ENCODE peak calls at places on chromosomes 1 and 21, in six cellular contexts. T is left ventricle myocardium inferior, J is progenitor cell of endocrine pancreas, I is heart left ventricle, G is dorsolateral prefrontal cortex, F is HFFc6. H is an unnamed sample.

GRCh38 chr1:2451744-2452582 is 24.1 kb upstream of the PLCH2 start:
- DNase-seq in T (no peak), J (no peak), I (no peak), G (no peak), F (peak; percentile 90), H (no peak)

GRCh38 chr21:34846601-34847112 is 177.9 kb downstream of the CLIC6 start:
- DNase-seq in T (no peak), J (peak; percentile 21), I (no peak), G (no peak), F (peak; percentile 61), H (no peak)

GRCh38 chr1:9203623-9204022 is 31.0 kb upstream of the H6PD start:
- DNase-seq in T (no peak), J (no peak), I (no peak), G (no peak), F (no peak), H (no peak)

GRCh38 chr1:75901371-75901770 is 30.8 kb downstream of the ASB17 start:
- DNase-seq in T (no peak), J (no peak), I (no peak), G (no peak), F (no peak), H (no peak)

GRCh38 chr1:67489643-67490042 is 59.4 kb upstream of the SERBP1 start:
- DNase-seq in T (no peak), J (no peak), I (no peak), G (no peak), F (no peak), H (no peak)

GRCh38 chr1:16971330-16972209 is 8.8 kb downstream of the MFAP2 start:
- DNase-seq in T (no peak), J (no peak), I (no peak), G (no peak), F (peak; percentile 58), H (no peak)

GRCh38 chr1:86987446-86987845 is 73.0 kb downstream of the HS2ST1 start:
- DNase-seq in T (no peak), J (no peak), I (no peak), G (no peak), F (no peak), H (no peak)

GRCh38 chr1:231252336-231252735 is 11.3 kb downstream of the GNPAT start:
- DNase-seq in T (no peak), J (no peak), I (no peak), G (no peak), F (no peak), H (no peak)

GRCh38 chr1:11539850-11540772 is 61.2 kb downstream of the DISP3 start:
- DNase-seq in T (no peak), J (no peak), I (no peak), G (no peak), F (no peak), H (no peak)

GRCh38 chr21:43297411-43297981 is 128.7 kb downstream of the CRYAA start:
- DNase-seq in T (peak; percentile 2), J (no peak), I (peak; percentile 17), G (no peak), F (no peak), H (peak; percentile 10)

GRCh38 chr1:27074175-27074780 is 61.6 kb upstream of the TENT5B start:
- DNase-seq in T (no peak), J (no peak), I (no peak), G (no peak), F (peak; percentile 22), H (no peak)

GRCh38 chr1:203033287-203033686 is 7.0 kb downstream of the PPFIA4 start:
- DNase-seq in T (no peak), J (no peak), I (no peak), G (no peak), F (no peak), H (no peak)

GRCh38 chr1:203034422-203035110 is 8.3 kb downstream of the PPFIA4 start:
- DNase-seq in T (no peak), J (no peak), I (no peak), G (no peak), F (no peak), H (no peak)

GRCh38 chr1:203033917-203034316 is 7.6 kb downstream of the PPFIA4 start:
- DNase-seq in T (no peak), J (no peak), I (no peak), G (no peak), F (no peak), H (no peak)

GRCh38 chr1:203028784-203029553 is 2.7 kb downstream of the PPFIA4 start:
- DNase-seq in T (no peak), J (no peak), I (peak; percentile 65), G (no peak), F (no peak), H (peak; percentile 58)

GRCh38 chr1:203031467-203031866 is 5.2 kb downstream of the PPFIA4 start:
- DNase-seq in T (no peak), J (no peak), I (no peak), G (no peak), F (no peak), H (no peak)
- TF ChIP-seq CTCF in T (no peak), J (no peak), I (no peak), G (no peak), F (peak; percentile 82), H (peak; percentile 61)

GRCh38 chr1:229674042-229674441 is 48.0 kb downstream of the URB2 start:
- DNase-seq in T (no peak), J (no peak), I (no peak), G (no peak), F (no peak), H (no peak)
- TF ChIP-seq CTCF in T (no peak), J (no peak), I (no peak), G (no peak), F (no peak), H (no peak)

GRCh38 chr1:18575620-18576019 is 55.0 kb upstream of the PAX7 start:
- DNase-seq in T (peak; percentile 61), J (peak; percentile 72), I (peak; percentile 56), G (peak; percentile 46), F (no peak), H (peak; percentile 88)
- TF ChIP-seq CTCF in T (peak; percentile 86), J (peak; percentile 75), I (peak; percentile 82), G (peak; percentile 64), F (peak; percentile 43), H (peak; percentile 72)

GRCh38 chr1:41023279-41023990 is 1.9 kb upstream of the SLFNL1 start:
- DNase-seq in T (no peak), J (no peak), I (no peak), G (no peak), F (peak; percentile 16), H (peak; percentile 25)
- TF ChIP-seq CTCF in T (no peak), J (peak; percentile 30), I (no peak), G (no peak), F (peak; percentile 70), H (peak; percentile 35)

DNA sequence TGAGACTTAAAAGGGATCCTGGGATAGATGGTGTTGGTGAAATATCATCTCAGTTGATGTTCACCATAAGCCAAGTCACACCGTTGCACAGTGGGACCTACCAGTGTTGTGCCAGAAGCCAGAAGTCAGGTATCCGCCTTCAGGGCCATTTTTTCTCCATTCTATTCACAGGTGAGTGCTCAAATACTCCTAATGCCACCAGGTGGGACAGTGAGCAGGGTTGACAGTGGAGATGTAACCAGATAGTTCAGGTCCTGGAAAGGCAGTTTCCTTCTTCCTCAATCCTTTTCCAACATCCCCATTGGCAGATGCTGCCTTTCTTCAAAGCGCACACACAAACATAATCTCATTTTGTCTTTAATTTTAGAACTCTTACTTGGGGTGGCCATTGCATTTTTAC is 11.6 kb downstream of the CD160 start:
- DNase-seq in T (no peak), J (no peak), I (no peak), G (no peak), F (no peak), H (no peak)
- TF ChIP-seq CTCF in T (no peak), J (no peak), I (no peak), G (no peak), F (no peak), H (no peak)

DNA sequence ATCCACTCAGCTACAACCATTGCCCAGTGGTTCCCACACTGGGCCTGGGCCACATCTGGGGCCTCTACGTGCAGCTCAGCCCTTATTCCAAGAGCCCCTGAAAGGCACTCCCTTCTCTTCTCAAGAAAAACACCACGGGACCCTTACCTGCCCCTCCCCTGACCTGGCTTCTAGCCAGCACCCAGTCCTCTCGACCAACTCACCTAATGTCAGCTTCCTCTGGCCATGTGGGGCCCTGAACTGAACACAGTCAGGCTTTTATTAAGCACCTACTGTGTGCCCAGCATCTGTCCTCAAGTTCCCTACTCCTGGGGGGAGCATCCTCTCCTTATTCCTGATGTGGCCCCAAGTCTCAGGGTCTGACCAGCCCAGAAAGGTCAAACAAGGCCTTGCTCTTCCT is 208.4 kb downstream of the MATN1 start:
- DNase-seq in T (no peak), J (peak; percentile 4), I (no peak), G (no peak), F (no peak), H (no peak)
- TF ChIP-seq CTCF in T (no peak), J (no peak), I (no peak), G (no peak), F (no peak), H (no peak)

GRCh38 chr1:54488065-54488750 is 59.8 kb upstream of the ACOT11 start:
- DNase-seq in T (peak; percentile 95), J (peak; percentile 93), I (peak; percentile 97), G (peak; percentile 83), F (peak; percentile 88), H (peak; percentile 96)
- TF ChIP-seq CTCF in T (no peak), J (no peak), I (no peak), G (peak; percentile 12), F (peak; percentile 37), H (no peak)

DNA sequence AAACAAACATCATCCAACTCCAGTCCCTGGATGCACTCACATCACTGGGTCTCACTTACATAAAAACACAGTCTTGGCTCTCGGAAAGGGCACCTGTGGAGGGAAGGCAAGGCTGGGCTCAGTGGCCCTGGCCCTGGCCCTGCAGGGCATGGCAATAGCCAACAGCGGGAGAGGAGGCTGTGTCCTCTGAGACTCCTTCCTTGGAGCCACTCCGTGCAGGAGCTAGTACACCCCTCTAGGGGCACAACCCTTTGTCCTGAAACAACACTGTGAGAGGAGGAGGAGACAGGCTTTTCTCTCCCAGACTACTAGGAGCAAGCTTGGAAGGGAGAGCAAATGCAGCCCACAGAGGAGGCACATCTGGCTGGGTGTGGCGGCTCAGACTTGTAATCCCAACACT is 28.0 kb downstream of the URB1 start:
- DNase-seq in T (no peak), J (no peak), I (no peak), G (no peak), F (no peak), H (no peak)
- TF ChIP-seq CTCF in T (peak; percentile 22), J (no peak), I (no peak), G (no peak), F (no peak), H (no peak)

DNA sequence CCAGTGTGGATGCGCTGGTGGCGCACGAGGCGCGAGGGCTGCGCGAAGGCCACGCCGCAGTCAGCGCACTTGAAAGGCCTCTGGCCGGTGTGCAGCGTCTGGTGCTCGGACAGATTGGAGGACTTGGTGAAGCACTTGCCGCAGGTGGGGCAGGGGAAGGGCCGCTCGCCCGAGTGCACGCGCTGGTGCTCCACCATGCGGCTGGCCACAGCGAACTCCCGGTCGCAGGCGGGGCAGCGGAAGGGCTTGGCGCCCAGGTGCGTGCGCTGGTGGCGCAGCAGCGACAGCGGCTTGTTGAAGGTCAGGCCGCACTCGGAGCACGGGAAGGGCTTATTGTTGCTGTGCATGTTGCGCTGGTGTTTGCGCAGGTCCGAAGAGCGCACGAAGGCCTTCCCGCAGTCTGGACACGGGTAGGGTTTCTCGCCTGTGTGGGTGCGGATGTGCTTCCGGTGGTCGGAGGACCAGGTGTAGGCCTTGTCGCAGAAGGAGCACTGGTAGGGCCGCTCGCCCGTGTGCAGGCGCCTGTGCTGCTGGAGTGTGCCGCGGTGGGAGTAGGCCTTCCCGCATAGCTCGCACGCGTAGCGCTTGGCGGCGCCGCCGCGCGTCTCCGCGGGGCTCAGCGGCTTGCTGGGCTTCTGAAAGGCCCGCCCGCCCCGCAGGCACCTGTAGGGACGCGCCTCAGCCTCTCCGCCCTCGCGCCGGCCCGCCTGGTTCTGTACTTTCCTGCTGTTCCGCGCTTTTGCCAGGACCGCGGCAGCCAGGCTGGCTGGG is 4.7 kb downstream of the ZNF648 start:
- DNase-seq in T (no peak), J (no peak), I (no peak), G (no peak), F (no peak), H (no peak)
- TF ChIP-seq CTCF in T (no peak), J (no peak), I (no peak), G (no peak), F (no peak), H (no peak)

H was measured in glutamatergic neuron.